ENCODE peak calls at places on chromosomes 12 and 14, in nine cellular contexts. G is gastrocnemius medialis, E is left lung, A is AG09309, W is heart left ventricle, C is prostate gland, O is retinal pigment epithelial cell, K is transverse colon, I is bronchial epithelial cell. J is an unnamed sample.

GRCh38 chr12:24195063-24195462 is 245.6 kb upstream of the SOX5 start:
- DNase-seq in G (no peak), E (no peak), A (no peak), W (no peak), C (no peak), O (no peak), K (no peak), I (no peak), J (no peak)

GRCh38 chr12:21677622-21678277 is 20.1 kb upstream of the LDHB start:
- DNase-seq in G (no peak), E (no peak), A (no peak), W (no peak), C (no peak), O (no peak), K (no peak), I (peak), J (peak)

GRCh38 chr14:96318836-96319235 is 44.3 kb downstream of the ATG2B start:
- DNase-seq in G (no peak), E (no peak), A (no peak), W (no peak), C (no peak), O (no peak), K (no peak), I (no peak), J (no peak)

GRCh38 chr14:65709576-65709975 is 297.0 kb downstream of the FUT8 start:
- DNase-seq in G (no peak), E (no peak), A (no peak), W (no peak), C (no peak), O (no peak), K (no peak), I (no peak), J (no peak)

GRCh38 chr14:75572104-75572503 is 6.3 kb upstream of the FLVCR2 start:
- DNase-seq in G (no peak), E (no peak), A (no peak), W (no peak), C (no peak), O (no peak), K (no peak), I (no peak), J (no peak)

GRCh38 chr14:54772451-54772881 is 130.2 kb downstream of the GCH1 start:
- DNase-seq in G (no peak), E (no peak), A (no peak), W (no peak), C (no peak), O (no peak), K (no peak), I (peak), J (peak)

GRCh38 chr12:128079-128478 is 61.5 kb downstream of the IQSEC3 start:
- DNase-seq in G (no peak), E (no peak), A (no peak), W (no peak), C (no peak), O (no peak), K (no peak), I (no peak), J (no peak)

GRCh38 chr12:124441443-124442190 is 125.8 kb downstream of the NCOR2 start:
- DNase-seq in G (no peak), E (no peak), A (peak), W (no peak), C (no peak), O (peak), K (no peak), I (peak), J (peak)

GRCh38 chr12:130970165-130970907 is 16.6 kb downstream of the ADGRD1 start:
- DNase-seq in G (no peak), E (no peak), A (no peak), W (no peak), C (no peak), O (no peak), K (no peak), I (no peak), J (no peak)

GRCh38 chr12:15979096-15980091 is 68.3 kb downstream of the DERA start:
- DNase-seq in G (no peak), E (no peak), A (peak), W (no peak), C (no peak), O (peak), K (peak), I (peak), J (peak)

GRCh38 chr14:59085207-59085739 is 103.2 kb upstream of the DAAM1 start:
- DNase-seq in G (no peak), E (no peak), A (no peak), W (no peak), C (no peak), O (no peak), K (no peak), I (no peak), J (no peak)

GRCh38 chr12:12010277-12011031 is 60.3 kb upstream of the BCL2L14 start:
- DNase-seq in G (peak), E (peak), A (peak), W (peak), C (peak), O (no peak), K (peak), I (no peak), J (no peak)

GRCh38 chr12:77569876-77570275 is 260.8 kb upstream of the NAV3 start:
- DNase-seq in G (no peak), E (no peak), A (no peak), W (no peak), C (no peak), O (no peak), K (no peak), I (no peak), J (no peak)

GRCh38 chr14:51880810-51881580 is 20.6 kb downstream of the GNG2 start:
- DNase-seq in G (no peak), E (no peak), A (peak), W (no peak), C (no peak), O (no peak), K (no peak), I (no peak), J (no peak)

GRCh38 chr14:30214456-30215090 is 286.9 kb upstream of the PRKD1 start:
- DNase-seq in G (no peak), E (no peak), A (no peak), W (no peak), C (peak), O (no peak), K (no peak), I (peak), J (peak)

GRCh38 chr12:24911284-24911791 is 37.6 kb downstream of the BCAT1 start:
- DNase-seq in G (no peak), E (no peak), A (no peak), W (no peak), C (no peak), O (peak), K (no peak), I (no peak), J (no peak)

GRCh38 chr14:102013669-102014200 is 49.4 kb downstream of the DYNC1H1 start:
- DNase-seq in G (no peak), E (no peak), A (no peak), W (no peak), C (no peak), O (no peak), K (no peak), I (no peak), J (no peak)

GRCh38 chr14:77505031-77505430 is 6.4 kb upstream of the ISM2 start:
- DNase-seq in G (no peak), E (no peak), A (no peak), W (no peak), C (no peak), O (no peak), K (no peak), I (no peak), J (no peak)

GRCh38 chr12:56257491-56258067 is 605 bp downstream of the ANKRD52 start:
- DNase-seq in G (no peak), E (no peak), A (no peak), W (no peak), C (no peak), O (no peak), K (no peak), I (peak), J (peak)

GRCh38 chr14:52950410-52950897 is 396 bp downstream of the FERMT2 start:
- DNase-seq in G (no peak), E (peak), A (no peak), W (peak), C (peak), O (no peak), K (peak), I (peak), J (peak)

GRCh38 chr14:23175823-23176222 is 7.6 kb downstream of the SLC7A8 start:
- DNase-seq in G (no peak), E (no peak), A (no peak), W (no peak), C (no peak), O (peak), K (no peak), I (no peak), J (no peak)

GRCh38 chr12:52358575-52359350 is 8.5 kb downstream of the KRT85 start:
- DNase-seq in G (no peak), E (no peak), A (no peak), W (no peak), C (no peak), O (no peak), K (no peak), I (no peak), J (no peak)

GRCh38 chr12:89230376-89231101 is 121.8 kb downstream of the DUSP6 start:
- DNase-seq in G (no peak), E (no peak), A (no peak), W (no peak), C (no peak), O (no peak), K (no peak), I (peak), J (peak)

GRCh38 chr12:44829045-44829444 is 47.1 kb downstream of the NELL2 start:
- DNase-seq in G (no peak), E (no peak), A (no peak), W (no peak), C (no peak), O (no peak), K (no peak), I (no peak), J (no peak)

GRCh38 chr12:19198272-19198671 is 68.7 kb downstream of the PLEKHA5 start:
- DNase-seq in G (no peak), E (no peak), A (no peak), W (no peak), C (no peak), O (no peak), K (no peak), I (peak), J (peak)

GRCh38 chr14:39339003-39339402 is 93.2 kb downstream of the FBXO33 start:
- DNase-seq in G (no peak), E (no peak), A (no peak), W (no peak), C (no peak), O (peak), K (no peak), I (peak), J (no peak)

GRCh38 chr12:42370013-42370412 is 44.0 kb downstream of the PPHLN1 start:
- DNase-seq in G (no peak), E (no peak), A (no peak), W (no peak), C (no peak), O (no peak), K (no peak), I (peak), J (peak)

GRCh38 chr12:6042447-6042846 is 82.0 kb downstream of the VWF start:
- DNase-seq in G (no peak), E (no peak), A (no peak), W (no peak), C (no peak), O (no peak), K (no peak), I (no peak), J (no peak)

GRCh38 chr12:114769634-114770033 is 85.7 kb upstream of the TBX3 start:
- DNase-seq in G (no peak), E (no peak), A (peak), W (no peak), C (no peak), O (no peak), K (no peak), I (no peak), J (no peak)

GRCh38 chr12:121918679-121919038 is 267 bp downstream of the CFAP251 start:
- DNase-seq in G (no peak), E (peak), A (no peak), W (no peak), C (no peak), O (no peak), K (no peak), I (no peak), J (no peak)

GRCh38 chr14:95533391-95533821 is 1.4 kb upstream of the GLRX5 start:
- DNase-seq in G (no peak), E (no peak), A (no peak), W (no peak), C (no peak), O (no peak), K (no peak), I (no peak), J (peak)

GRCh38 chr12:31655208-31655607 is 4.3 kb upstream of the ETFBKMT start:
- DNase-seq in G (no peak), E (no peak), A (no peak), W (no peak), C (no peak), O (no peak), K (no peak), I (no peak), J (no peak)

GRCh38 chr12:47812797-47813490 is 6.8 kb downstream of the HDAC7 start:
- DNase-seq in G (peak), E (peak), A (no peak), W (peak), C (peak), O (peak), K (peak), I (peak), J (peak)

GRCh38 chr12:47816646-47817271 is 2.9 kb downstream of the HDAC7 start:
- DNase-seq in G (no peak), E (no peak), A (no peak), W (no peak), C (no peak), O (no peak), K (no peak), I (no peak), J (no peak)

GRCh38 chr12:47817272-47818006 is 2.3 kb downstream of the HDAC7 start:
- DNase-seq in G (no peak), E (no peak), A (no peak), W (no peak), C (no peak), O (no peak), K (no peak), I (no peak), J (no peak)

GRCh38 chr12:47813491-47814196 is 6.1 kb downstream of the HDAC7 start:
- DNase-seq in G (no peak), E (no peak), A (no peak), W (no peak), C (no peak), O (no peak), K (peak), I (no peak), J (no peak)

DNA sequence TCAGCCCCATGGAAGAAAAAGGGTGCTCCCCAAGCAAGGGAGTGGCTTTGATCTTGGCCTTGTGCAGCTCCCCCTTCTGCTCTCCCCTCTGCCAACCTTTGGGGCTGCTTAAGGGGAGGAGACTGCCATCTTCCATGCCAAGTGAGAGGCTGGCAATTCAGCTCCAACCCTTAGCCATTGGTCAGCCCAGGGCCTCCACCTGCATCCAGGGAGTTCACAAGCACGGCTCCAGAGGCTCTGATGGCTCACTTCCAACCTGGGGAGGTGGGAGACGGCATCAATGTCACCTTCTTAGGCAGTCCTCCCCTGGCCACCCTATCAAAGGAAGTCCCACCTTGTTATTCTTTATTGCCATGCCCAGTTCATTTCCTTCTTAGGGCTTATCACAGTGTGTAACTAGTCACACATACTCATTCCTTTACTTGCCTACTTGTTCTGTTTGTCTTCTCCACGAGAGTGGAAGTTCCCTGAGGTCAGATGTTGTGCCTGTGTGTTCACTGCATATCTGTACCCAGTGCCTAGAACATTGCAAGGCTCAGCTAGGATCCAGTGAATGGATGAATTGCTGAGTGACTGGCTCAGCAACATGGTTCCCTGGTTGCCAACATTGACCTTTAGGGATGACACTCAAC is 5.0 kb downstream of the HDAC7 start:
- DNase-seq in G (no peak), E (no peak), A (no peak), W (no peak), C (no peak), O (no peak), K (no peak), I (no peak), J (no peak)
- H3K4me3 ChIP-seq in G (no peak), E (no peak), A (no peak), W (no peak), C (no peak), O (no peak), K (no peak), I (no peak), J (no peak)

GRCh38 chr12:85623726-85624125 is 212.5 kb downstream of the RASSF9 start:
- DNase-seq in G (no peak), E (no peak), A (no peak), W (no peak), C (no peak), O (no peak), K (no peak), I (no peak), J (no peak)
- TF ChIP-seq CTCF in G (no peak), E (no peak), A (no peak), W (no peak), C (no peak), O (no peak), K (no peak), I (no peak), J (no peak)

GRCh38 chr14:100546051-100546443 is 41.2 kb downstream of the BEGAIN start:
- DNase-seq in G (no peak), E (no peak), A (no peak), W (no peak), C (no peak), O (no peak), K (no peak), I (no peak), J (no peak)
- H3K4me3 ChIP-seq in G (no peak), E (no peak), A (no peak), W (peak), C (no peak), O (peak), K (no peak), I (no peak), J (no peak)

GRCh38 chr14:68951051-68951797 is 27.9 kb downstream of the ACTN1 start:
- DNase-seq in G (peak), E (peak), A (peak), W (peak), C (peak), O (peak), K (peak), I (peak), J (peak)
- TF ChIP-seq CTCF in G (no peak), E (no peak), A (no peak), W (no peak), C (no peak), O (no peak), K (no peak), I (no peak), J (no peak)

DNA sequence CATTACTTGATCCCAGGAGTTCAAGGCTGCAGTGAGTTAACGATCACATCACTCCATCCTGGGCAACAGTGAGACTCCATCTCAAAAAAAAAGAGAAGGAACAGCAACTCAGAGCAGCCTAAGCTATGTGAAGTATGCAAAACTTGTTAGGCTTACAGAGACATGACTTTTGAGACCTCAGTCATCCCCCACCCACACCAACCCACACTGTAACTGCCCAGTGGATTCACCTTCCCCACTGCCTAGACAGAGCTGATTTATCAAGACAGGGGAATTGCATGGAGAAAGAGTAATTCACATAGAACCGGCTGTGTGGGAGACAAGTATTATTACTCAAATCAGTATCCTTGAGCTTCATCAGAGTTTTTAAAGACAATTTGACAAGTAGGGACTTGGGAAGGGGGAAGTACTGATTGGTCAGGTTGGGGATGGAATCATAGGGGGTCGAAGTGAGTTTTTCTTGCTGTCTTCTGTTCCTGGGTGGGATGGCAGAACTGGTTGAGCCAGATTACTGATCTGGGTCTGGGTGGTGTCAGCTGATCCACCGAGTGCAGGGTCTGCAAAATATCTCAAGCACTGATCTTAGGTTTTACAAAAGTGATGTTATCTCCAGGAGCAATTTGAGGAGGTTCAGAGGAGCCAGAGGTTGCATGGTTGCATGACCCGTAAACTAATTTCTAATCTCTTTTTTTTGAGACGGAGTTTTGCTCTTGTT is 6.2 kb upstream of the WDR89 start:
- DNase-seq in G (no peak), E (no peak), A (no peak), W (no peak), C (no peak), O (no peak), K (no peak), I (no peak), J (no peak)
- H3K4me3 ChIP-seq in G (no peak), E (no peak), A (no peak), W (no peak), C (no peak), O (no peak), K (no peak), I (no peak), J (no peak)

GRCh38 chr12:82910246-82910893 is 223.7 kb downstream of the TMTC2 start:
- DNase-seq in G (no peak), E (no peak), A (no peak), W (no peak), C (no peak), O (no peak), K (no peak), I (no peak), J (no peak)
- TF ChIP-seq CTCF in G (no peak), E (no peak), A (no peak), W (no peak), C (no peak), O (no peak), K (no peak), I (no peak), J (no peak)

DNA sequence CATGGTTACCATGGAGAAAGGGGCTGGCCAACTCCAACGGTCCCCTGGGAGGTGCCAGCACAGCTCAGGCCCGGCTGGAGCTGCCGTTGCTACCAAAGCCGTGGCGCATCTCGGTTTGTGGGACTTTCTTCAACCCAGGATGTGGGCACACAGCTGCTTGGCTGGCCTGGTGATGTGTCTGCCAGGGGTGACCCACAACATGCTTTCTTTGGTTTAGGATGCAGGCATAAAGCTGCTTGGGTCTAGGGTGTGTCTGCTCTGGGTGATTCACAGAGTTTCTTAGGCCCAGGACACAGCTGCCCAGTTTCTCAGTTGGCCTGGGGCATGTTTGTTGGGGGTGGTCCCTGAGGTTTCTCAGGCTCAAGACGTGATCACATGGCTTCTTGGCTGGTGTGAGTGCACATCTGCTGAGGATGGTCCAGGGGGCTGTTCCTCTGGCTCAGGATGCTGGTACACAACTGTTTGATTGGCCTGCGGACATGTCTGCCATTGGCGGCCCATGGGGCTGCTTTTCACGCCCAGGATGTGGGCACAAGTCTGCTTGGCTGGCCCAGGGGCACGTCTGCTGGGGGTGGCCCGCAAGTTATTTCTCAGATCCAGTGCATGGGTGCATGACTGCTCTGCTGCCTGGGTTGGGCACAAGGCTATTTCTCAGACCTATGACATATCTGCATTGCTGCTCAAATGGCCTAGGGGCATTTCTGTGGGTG is 26.0 kb upstream of the GTF2A1 start:
- DNase-seq in G (no peak), E (no peak), A (no peak), W (no peak), C (no peak), O (no peak), K (no peak), I (peak), J (peak)
- H3K4me3 ChIP-seq in G (no peak), E (no peak), A (no peak), W (no peak), C (no peak), O (no peak), K (no peak), I (no peak), J (no peak)

GRCh38 chr14:25537846-25538455 is 488.0 kb upstream of the STXBP6 start:
- DNase-seq in G (no peak), E (no peak), A (no peak), W (no peak), C (peak), O (no peak), K (peak), I (peak), J (peak)
- TF ChIP-seq CTCF in G (no peak), E (peak), A (no peak), W (no peak), C (no peak), O (peak), K (peak), I (peak), J (peak)